ENCODE peak calls at places on chromosomes 11 and 22, in five cellular contexts. B is cardiac fibroblast, R is right atrium auricular region, Z is AG10803, X is GM06990. T is an unnamed sample.

GRCh38 chr22:20021196-20022181 is 579 bp downstream of the TANGO2 start:
- DNase-seq in B (peak; percentile 40), R (peak; percentile 82), Z (peak; percentile 73), X (no peak), T (no peak)

GRCh38 chr11:120181446-120181992 is 29.3 kb upstream of the OAF start:
- DNase-seq in B (no peak), R (peak; percentile 54), Z (no peak), X (no peak), T (peak; percentile 83)

GRCh38 chr11:12164061-12165014 is 53.9 kb downstream of the MICAL2 start:
- DNase-seq in B (peak; percentile 88), R (no peak), Z (peak; percentile 84), X (no peak), T (no peak)

GRCh38 chr22:20384865-20385264 is 9.1 kb upstream of the ZNF74 start:
- DNase-seq in B (no peak), R (no peak), Z (no peak), X (no peak), T (no peak)

GRCh38 chr11:19597876-19598275 is 114.8 kb upstream of the NAV2 start:
- DNase-seq in B (no peak), R (no peak), Z (no peak), X (no peak), T (no peak)

GRCh38 chr11:106695506-106695905 is 322.8 kb downstream of the GUCY1A2 start:
- DNase-seq in B (peak; percentile 86), R (no peak), Z (peak; percentile 33), X (no peak), T (no peak)

GRCh38 chr22:38068641-38069371 is 11.6 kb downstream of the PICK1 start:
- DNase-seq in B (no peak), R (no peak), Z (no peak), X (no peak), T (no peak)

GRCh38 chr11:63404536-63404935 is 35.0 kb downstream of the SLC22A9 start:
- DNase-seq in B (no peak), R (no peak), Z (no peak), X (no peak), T (no peak)

GRCh38 chr11:47466701-47467250 is 17.8 kb upstream of the RAPSN start:
- DNase-seq in B (peak; percentile 33), R (no peak), Z (peak; percentile 18), X (no peak), T (no peak)

GRCh38 chr22:24289781-24290181 is 19.1 kb downstream of the SPECC1L start:
- DNase-seq in B (peak; percentile 20), R (no peak), Z (no peak), X (no peak), T (no peak)

GRCh38 chr22:20438678-20439492 is 1.3 kb upstream of the SCARF2 start:
- DNase-seq in B (peak; percentile 33), R (no peak), Z (no peak), X (no peak), T (no peak)

GRCh38 chr22:29308791-29309262 is 2.4 kb downstream of the GAS2L1 start:
- DNase-seq in B (peak; percentile 84), R (no peak), Z (peak; percentile 75), X (no peak), T (no peak)

GRCh38 chr22:20315337-20316216 is 4.3 kb downstream of the DGCR6L start:
- DNase-seq in B (no peak), R (peak; percentile 44), Z (no peak), X (no peak), T (peak; percentile 81)

GRCh38 chr22:49368976-49369725 is 458.5 kb downstream of the BRD1 start:
- DNase-seq in B (no peak), R (peak; percentile 30), Z (no peak), X (no peak), T (peak; percentile 34)

GRCh38 chr11:120027546-120028180 is 110.2 kb downstream of the TRIM29 start:
- DNase-seq in B (no peak), R (peak; percentile 53), Z (no peak), X (no peak), T (peak; percentile 75)

GRCh38 chr11:17414317-17414737 is 25.9 kb upstream of the KCNJ11 start:
- DNase-seq in B (no peak), R (no peak), Z (no peak), X (no peak), T (no peak)

GRCh38 chr11:78943841-78944240 is 369.2 kb upstream of the NARS2 start:
- DNase-seq in B (no peak), R (no peak), Z (no peak), X (no peak), T (no peak)

GRCh38 chr11:31237819-31238771 is 131.4 kb downstream of the DCDC1 start:
- DNase-seq in B (peak; percentile 41), R (no peak), Z (peak; percentile 9), X (no peak), T (no peak)

GRCh38 chr11:119671048-119671447 is 58.0 kb downstream of the NECTIN1 start:
- DNase-seq in B (peak; percentile 89), R (peak; percentile 61), Z (peak; percentile 86), X (no peak), T (no peak)

GRCh38 chr22:17831527-17832251 is 57.4 kb upstream of the BID start:
- DNase-seq in B (no peak), R (no peak), Z (peak; percentile 45), X (no peak), T (no peak)

GRCh38 chr22:19871023-19871844 is 16.6 kb upstream of the GNB1L start:
- DNase-seq in B (no peak), R (no peak), Z (no peak), X (no peak), T (no peak)

GRCh38 chr11:64419818-64420485 is 61.0 kb downstream of the RPS6KA4 start:
- DNase-seq in B (peak; percentile 96), R (no peak), Z (peak; percentile 57), X (no peak), T (no peak)

GRCh38 chr11:84825140-84825539 is 802.0 kb downstream of the DLG2 start:
- DNase-seq in B (no peak), R (no peak), Z (peak; percentile 9), X (no peak), T (no peak)

GRCh38 chr11:15910761-15911160 is 445.6 kb downstream of the SOX6 start:
- DNase-seq in B (no peak), R (no peak), Z (no peak), X (no peak), T (no peak)

GRCh38 chr11:35380603-35381002 is 38.8 kb downstream of the SLC1A2 start:
- DNase-seq in B (peak; percentile 30), R (no peak), Z (no peak), X (no peak), T (no peak)

GRCh38 chr11:104650234-104650633 is 248.0 kb downstream of the CASP12 start:
- DNase-seq in B (no peak), R (no peak), Z (no peak), X (no peak), T (no peak)

GRCh38 chr11:110979696-110980095 is 265.8 kb upstream of the POU2AF2 start:
- DNase-seq in B (peak; percentile 33), R (no peak), Z (no peak), X (no peak), T (no peak)

GRCh38 chr11:134276396-134277175 is 407 bp downstream of the GLB1L3 start:
- DNase-seq in B (no peak), R (no peak), Z (no peak), X (no peak), T (peak; percentile 76)

GRCh38 chr11:134277176-134278001 is 1.2 kb downstream of the GLB1L3 start:
- DNase-seq in B (no peak), R (peak; percentile 32), Z (no peak), X (no peak), T (peak; percentile 94)

GRCh38 chr11:134273317-134273712 is 2.9 kb upstream of the GLB1L3 start:
- DNase-seq in B (no peak), R (no peak), Z (no peak), X (no peak), T (no peak)

GRCh38 chr11:134275188-134275533 is 1.0 kb upstream of the GLB1L3 start:
- DNase-seq in B (no peak), R (no peak), Z (no peak), X (no peak), T (no peak)

GRCh38 chr11:134275534-134276395 is at the start of gene GLB1L3:
- DNase-seq in B (peak; percentile 18), R (no peak), Z (peak; percentile 6), X (peak; percentile 68), T (peak; percentile 91)
- H3K4me3 ChIP-seq in B (no peak within 1 kb of the TSS), R (peak within 1 kb of the TSS; percentile 15), Z (no peak within 1 kb of the TSS), X (peak within 1 kb of the TSS; percentile 51), T (peak within 1 kb of the TSS; percentile 40)

DNA sequence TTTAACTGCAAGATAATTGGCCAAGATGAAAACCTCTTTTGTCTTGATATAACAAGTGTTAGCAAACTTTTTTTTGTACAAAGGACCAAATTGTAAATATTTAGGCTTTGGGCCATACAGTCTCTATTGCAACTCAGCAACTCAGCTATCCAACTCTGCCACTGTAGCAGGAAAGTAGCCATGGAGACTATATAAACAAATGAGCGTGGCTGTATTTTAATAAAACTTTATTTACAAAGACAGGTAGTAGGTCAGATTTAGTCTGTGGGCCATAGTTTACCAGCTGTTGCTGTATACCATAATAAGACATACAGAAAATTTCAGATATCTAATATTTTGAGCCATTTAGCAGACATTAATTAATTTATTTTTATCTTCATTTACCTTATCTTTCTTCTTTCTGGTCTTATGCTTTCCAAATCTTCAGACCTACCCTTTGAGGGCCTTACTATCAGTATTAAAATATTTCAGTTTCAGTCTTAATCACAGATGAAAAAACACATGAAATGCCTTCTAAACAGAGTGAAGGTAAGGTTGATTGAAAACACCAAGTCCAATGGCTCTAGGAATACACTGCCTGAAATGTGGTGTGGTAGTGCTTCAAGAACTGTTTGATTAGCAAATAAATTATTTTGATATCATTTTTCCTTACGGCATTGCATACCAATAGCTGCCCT is 256.9 kb upstream of the CTSC start:
- DNase-seq in B (no peak), R (no peak), Z (no peak), X (peak; percentile 6), T (no peak)
- H3K4me3 ChIP-seq in B (no peak overlapping the region), R (no peak overlapping the region), Z (no peak overlapping the region), X (no peak overlapping the region), T (no peak overlapping the region)

GRCh38 chr22:46942816-46943783 is 180.7 kb downstream of the TBC1D22A start:
- DNase-seq in B (peak; percentile 28), R (peak; percentile 70), Z (no peak), X (no peak), T (peak; percentile 64)
- H3K4me3 ChIP-seq in B (no peak overlapping the region), R (no peak overlapping the region), Z (no peak overlapping the region), X (no peak overlapping the region), T (no peak overlapping the region)

GRCh38 chr11:9916480-9916879 is 252.6 kb downstream of the SWAP70 start:
- DNase-seq in B (no peak), R (no peak), Z (no peak), X (no peak), T (no peak)
- H3K4me3 ChIP-seq in B (no peak overlapping the region), R (no peak overlapping the region), Z (no peak overlapping the region), X (no peak overlapping the region), T (no peak overlapping the region)